ENCODE peak calls at places on chromosome 20, in five cellular contexts. One of them, this sample, is unnamed.

GRCh38 chr20:59004763-59005522 is 2.1 kb downstream of the CTSZ start:
- DNase-seq in breast epithelium: peak
- DNase-seq in uterus: peak
- DNase-seq in ovary: no peak
- DNase-seq in heart left ventricle: peak
- DNase-seq in this sample: no peak

GRCh38 chr20:24153101-24154040 is 164.8 kb upstream of the GGTLC1 start:
- DNase-seq in ovary: no peak
- DNase-seq in heart left ventricle: no peak
- DNase-seq in breast epithelium: no peak
- DNase-seq in uterus: no peak
- DNase-seq in this sample: no peak

GRCh38 chr20:10077081-10077471 is 42.3 kb downstream of the ANKEF1 start:
- DNase-seq in breast epithelium: no peak
- DNase-seq in heart left ventricle: no peak
- DNase-seq in ovary: no peak
- DNase-seq in uterus: no peak
- DNase-seq in this sample: no peak

GRCh38 chr20:9331707-9332435 is 182.5 kb upstream of the LAMP5 start:
- DNase-seq in uterus: no peak
- DNase-seq in ovary: no peak
- DNase-seq in breast epithelium: no peak
- DNase-seq in heart left ventricle: no peak
- DNase-seq in this sample: no peak

GRCh38 chr20:23361108-23361650 is 803 bp upstream of the GZF1 start:
- DNase-seq in ovary: no peak
- DNase-seq in breast epithelium: no peak
- DNase-seq in uterus: no peak
- DNase-seq in heart left ventricle: no peak
- DNase-seq in this sample: no peak

GRCh38 chr20:20712004-20712473 is 405 bp downstream of the RALGAPA2 start:
- DNase-seq in uterus: no peak
- DNase-seq in ovary: no peak
- DNase-seq in breast epithelium: no peak
- DNase-seq in heart left ventricle: no peak
- DNase-seq in this sample: peak

GRCh38 chr20:15155848-15156401 is 818.5 kb upstream of the FLRT3 start:
- DNase-seq in uterus: no peak
- DNase-seq in heart left ventricle: no peak
- DNase-seq in breast epithelium: no peak
- DNase-seq in ovary: no peak
- DNase-seq in this sample: no peak

GRCh38 chr20:64105846-64106434 is 1.4 kb downstream of the NPBWR2 start:
- DNase-seq in uterus: no peak
- DNase-seq in heart left ventricle: peak
- DNase-seq in breast epithelium: no peak
- DNase-seq in ovary: no peak
- DNase-seq in this sample: no peak

GRCh38 chr20:23068283-23068682 is 17.8 kb downstream of the CD93 start:
- DNase-seq in breast epithelium: no peak
- DNase-seq in uterus: no peak
- DNase-seq in ovary: no peak
- DNase-seq in heart left ventricle: no peak
- DNase-seq in this sample: no peak

GRCh38 chr20:31824125-31824485 is 4.9 kb downstream of the MYLK2 start:
- DNase-seq in heart left ventricle: no peak
- DNase-seq in ovary: no peak
- DNase-seq in uterus: no peak
- DNase-seq in breast epithelium: no peak
- DNase-seq in this sample: no peak

GRCh38 chr20:39473533-39473932 is 511.4 kb downstream of the DHX35 start:
- DNase-seq in ovary: no peak
- DNase-seq in heart left ventricle: no peak
- DNase-seq in breast epithelium: no peak
- DNase-seq in uterus: no peak
- DNase-seq in this sample: no peak

GRCh38 chr20:56409521-56409920 is 2.5 kb upstream of the CASS4 start:
- DNase-seq in ovary: no peak
- DNase-seq in heart left ventricle: no peak
- DNase-seq in uterus: no peak
- DNase-seq in breast epithelium: no peak
- DNase-seq in this sample: no peak

GRCh38 chr20:56409946-56410345 is 2.1 kb upstream of the CASS4 start:
- DNase-seq in breast epithelium: no peak
- DNase-seq in heart left ventricle: no peak
- DNase-seq in uterus: no peak
- DNase-seq in ovary: no peak
- DNase-seq in this sample: no peak

GRCh38 chr20:56412949-56413348 is 889 bp downstream of the CASS4 start:
- DNase-seq in uterus: no peak
- DNase-seq in ovary: no peak
- DNase-seq in heart left ventricle: no peak
- DNase-seq in breast epithelium: no peak
- DNase-seq in this sample: no peak

GRCh38 chr20:56412473-56412790 is 372 bp downstream of the CASS4 start:
- DNase-seq in breast epithelium: no peak
- DNase-seq in ovary: no peak
- DNase-seq in uterus: no peak
- DNase-seq in heart left ventricle: no peak
- DNase-seq in this sample: no peak

DNA sequence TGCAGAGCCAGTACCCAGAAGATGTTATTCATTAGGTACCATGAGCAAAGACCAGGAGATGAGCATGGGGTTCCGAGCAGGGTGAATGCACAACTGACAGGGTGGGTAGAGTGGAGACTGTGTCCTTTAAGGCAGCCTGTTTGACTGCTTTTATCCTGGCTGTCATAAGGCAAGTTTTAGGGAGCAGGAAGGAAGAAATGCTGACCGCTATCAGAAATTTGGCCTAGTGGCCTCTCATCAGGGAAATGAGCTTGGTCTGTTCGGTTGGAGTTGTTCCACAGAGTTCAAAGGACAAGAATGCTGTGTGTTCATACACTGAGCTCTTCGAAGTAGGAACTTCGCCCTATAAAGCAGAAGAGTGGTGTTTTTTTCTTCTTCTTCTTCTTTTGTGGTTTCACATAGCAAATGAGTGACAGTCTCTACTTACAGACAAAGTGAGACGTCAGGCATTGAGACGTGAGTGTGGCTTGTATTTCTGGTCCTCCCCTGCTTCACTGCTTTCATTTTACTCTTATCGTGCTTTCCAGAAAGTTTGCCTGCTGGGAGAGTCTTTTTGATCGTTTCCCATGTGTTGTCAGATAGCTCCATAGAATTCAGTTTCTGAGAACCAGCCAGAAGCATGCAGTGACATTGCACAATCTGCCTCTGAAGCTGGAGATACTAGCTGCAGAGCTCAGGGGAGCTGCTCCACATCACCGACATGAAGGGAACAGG is at the start of gene CASS4:
- DNase-seq in breast epithelium: no peak
- DNase-seq in heart left ventricle: peak
- DNase-seq in uterus: no peak
- DNase-seq in ovary: no peak
- DNase-seq in this sample: no peak
- TF ChIP-seq POLR2A in breast epithelium: no peak
- TF ChIP-seq POLR2A in heart left ventricle: no peak
- TF ChIP-seq POLR2A in uterus: no peak
- TF ChIP-seq POLR2A in ovary: no peak
- TF ChIP-seq POLR2A in this sample: no peak

GRCh38 chr20:40689100-40689942 is at the start of gene MAFB:
- DNase-seq in breast epithelium: peak
- DNase-seq in uterus: peak
- DNase-seq in heart left ventricle: peak
- DNase-seq in ovary: peak
- DNase-seq in this sample: peak
- TF ChIP-seq POLR2A in breast epithelium: peak
- TF ChIP-seq POLR2A in uterus: peak
- TF ChIP-seq POLR2A in heart left ventricle: peak
- TF ChIP-seq POLR2A in ovary: peak
- TF ChIP-seq POLR2A in this sample: peak

GRCh38 chr20:25248501-25249172 is 752 bp downstream of the PYGB start:
- DNase-seq in heart left ventricle: no peak
- DNase-seq in breast epithelium: no peak
- DNase-seq in ovary: peak
- DNase-seq in uterus: peak
- DNase-seq in this sample: peak

GRCh38 chr20:25247666-25248500 is at the start of gene PYGB:
- DNase-seq in ovary: peak
- DNase-seq in heart left ventricle: peak
- DNase-seq in uterus: peak
- DNase-seq in breast epithelium: peak
- DNase-seq in this sample: peak

GRCh38 chr20:25246182-25246943 is 1.5 kb upstream of the PYGB start:
- DNase-seq in breast epithelium: no peak
- DNase-seq in heart left ventricle: no peak
- DNase-seq in uterus: no peak
- DNase-seq in ovary: no peak
- DNase-seq in this sample: no peak

GRCh38 chr20:25245461-25245860 is 2.4 kb upstream of the PYGB start:
- DNase-seq in ovary: no peak
- DNase-seq in heart left ventricle: no peak
- DNase-seq in breast epithelium: no peak
- DNase-seq in uterus: no peak
- DNase-seq in this sample: no peak

DNA sequence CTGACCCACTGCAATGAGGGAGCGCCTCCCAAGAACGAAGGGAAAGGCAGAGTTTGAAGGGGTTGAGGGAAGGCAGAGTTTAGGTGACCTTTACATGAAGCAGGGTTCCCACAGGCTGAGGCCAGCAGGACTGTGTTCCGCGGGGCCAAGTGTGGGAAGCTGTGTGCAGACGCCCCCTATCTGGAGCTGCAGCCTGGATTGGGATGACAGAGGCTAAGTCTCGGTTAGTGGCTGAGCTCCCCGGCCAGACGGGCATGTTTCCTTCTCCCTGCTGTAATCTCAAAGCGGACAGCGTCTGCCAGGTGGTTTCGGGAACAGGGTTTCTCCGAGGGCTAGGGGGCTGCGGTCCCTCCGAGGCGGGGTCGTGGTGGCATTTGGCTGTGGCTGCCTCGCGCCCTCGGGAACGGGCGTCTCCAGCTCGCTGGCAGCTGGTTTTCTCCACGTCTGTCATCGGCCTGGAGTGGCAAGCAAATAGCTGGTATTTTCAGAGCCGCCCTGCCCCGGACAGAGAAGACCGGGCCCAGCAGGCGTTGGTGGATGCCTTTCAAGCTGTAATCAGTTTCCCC is 702 bp upstream of the PYGB start:
- DNase-seq in breast epithelium: no peak
- DNase-seq in ovary: no peak
- DNase-seq in heart left ventricle: peak
- DNase-seq in uterus: peak
- DNase-seq in this sample: no peak
- TF ChIP-seq POLR2A in breast epithelium: no peak
- TF ChIP-seq POLR2A in ovary: no peak
- TF ChIP-seq POLR2A in heart left ventricle: no peak
- TF ChIP-seq POLR2A in uterus: no peak
- TF ChIP-seq POLR2A in this sample: no peak

GRCh38 chr20:48735112-48735511 is 92.7 kb downstream of the PREX1 start:
- DNase-seq in ovary: no peak
- DNase-seq in heart left ventricle: no peak
- DNase-seq in breast epithelium: no peak
- DNase-seq in uterus: no peak
- DNase-seq in this sample: no peak

GRCh38 chr20:48733296-48733790 is 94.5 kb downstream of the PREX1 start:
- DNase-seq in uterus: no peak
- DNase-seq in heart left ventricle: no peak
- DNase-seq in ovary: no peak
- DNase-seq in breast epithelium: no peak
- DNase-seq in this sample: peak

GRCh38 chr20:48732081-48732829 is 95.5 kb downstream of the PREX1 start:
- DNase-seq in uterus: no peak
- DNase-seq in breast epithelium: no peak
- DNase-seq in heart left ventricle: no peak
- DNase-seq in ovary: no peak
- DNase-seq in this sample: no peak

GRCh38 chr20:48736231-48736630 is 91.6 kb downstream of the PREX1 start:
- DNase-seq in breast epithelium: no peak
- DNase-seq in ovary: no peak
- DNase-seq in heart left ventricle: no peak
- DNase-seq in uterus: no peak
- DNase-seq in this sample: no peak

DNA sequence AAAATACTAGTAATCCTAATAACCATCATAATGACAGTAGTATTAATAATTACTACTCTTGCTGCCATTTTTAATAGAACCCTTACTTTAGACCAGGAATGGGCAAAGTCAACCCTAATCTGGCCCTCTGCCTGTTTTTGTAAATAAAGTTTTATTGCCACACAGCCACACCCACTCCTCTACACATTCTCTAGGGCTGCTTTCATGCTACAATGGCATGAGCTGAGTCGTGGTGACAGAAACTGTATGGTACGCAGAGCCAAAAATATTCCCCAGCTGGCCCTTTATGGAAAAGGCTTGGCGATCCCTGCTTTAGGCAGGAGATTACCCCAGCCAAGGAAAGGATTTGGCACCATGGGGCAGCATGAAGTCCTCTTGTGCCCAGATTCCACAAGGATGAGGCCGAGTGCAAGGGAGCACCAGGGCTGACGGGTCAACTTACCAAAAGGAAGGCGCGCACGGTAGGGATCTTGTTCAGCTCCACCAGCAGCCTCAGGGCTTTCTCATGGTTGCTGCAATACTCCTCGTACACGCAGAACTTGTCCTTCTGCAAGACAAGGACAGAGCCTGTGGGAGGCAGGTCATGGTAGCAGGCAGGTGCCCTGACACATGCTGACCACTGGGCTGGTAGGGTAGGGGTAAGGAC is 93.6 kb downstream of the PREX1 start:
- DNase-seq in ovary: no peak
- DNase-seq in breast epithelium: no peak
- DNase-seq in uterus: no peak
- DNase-seq in heart left ventricle: no peak
- DNase-seq in this sample: no peak
- TF ChIP-seq POLR2A in ovary: no peak
- TF ChIP-seq POLR2A in breast epithelium: no peak
- TF ChIP-seq POLR2A in uterus: no peak
- TF ChIP-seq POLR2A in heart left ventricle: no peak
- TF ChIP-seq POLR2A in this sample: no peak

GRCh38 chr20:2651772-2652723 is at the start of gene NOP56:
- DNase-seq in uterus: peak
- DNase-seq in heart left ventricle: peak
- DNase-seq in ovary: peak
- DNase-seq in breast epithelium: peak
- DNase-seq in this sample: peak
- TF ChIP-seq POLR2A in uterus: peak
- TF ChIP-seq POLR2A in heart left ventricle: peak
- TF ChIP-seq POLR2A in ovary: peak
- TF ChIP-seq POLR2A in breast epithelium: no peak
- TF ChIP-seq POLR2A in this sample: peak

GRCh38 chr20:50592282-50593004 is 82.3 kb downstream of the PTPN1 start:
- DNase-seq in ovary: peak
- DNase-seq in breast epithelium: no peak
- DNase-seq in heart left ventricle: peak
- DNase-seq in uterus: peak
- DNase-seq in this sample: no peak
- TF ChIP-seq POLR2A in ovary: no peak
- TF ChIP-seq POLR2A in breast epithelium: no peak
- TF ChIP-seq POLR2A in heart left ventricle: no peak
- TF ChIP-seq POLR2A in uterus: no peak
- TF ChIP-seq POLR2A in this sample: no peak